ENCODE peak calls at places on chromosomes 6 and 20, in nine cellular contexts. N, Q, C, A, I, J, L, R and F are unnamed samples.
A peak's percentile ranks its signal among the peaks of the same experiment; 100 is the strongest.

GRCh38 chr6:158801655-158802294 is 17.4 kb downstream of the EZR start:
- DNase-seq in N (no peak), Q (no peak), C (no peak), A (no peak), I (peak; percentile 90), J (no peak), L (peak; percentile 79), R (no peak), F (no peak)

GRCh38 chr6:123189805-123190204 is 193.8 kb downstream of the CLVS2 start:
- DNase-seq in N (no peak), Q (no peak), C (no peak), A (no peak), I (no peak), J (no peak), L (no peak), R (no peak), F (no peak)

GRCh38 chr6:13953061-13953705 is 28.4 kb downstream of the RNF182 start:
- DNase-seq in N (peak; percentile 97), Q (peak; percentile 51), C (peak; percentile 2), A (no peak), I (no peak), J (no peak), L (no peak), R (peak; percentile 6), F (no peak)

GRCh38 chr20:49906101-49906604 is 9.2 kb downstream of the SPATA2 start:
- DNase-seq in N (no peak), Q (no peak), C (no peak), A (no peak), I (no peak), J (peak; percentile 53), L (no peak), R (no peak), F (no peak)

GRCh38 chr20:36145877-36146707 is 8.4 kb upstream of the EPB41L1 start:
- DNase-seq in N (no peak), Q (peak; percentile 44), C (peak; percentile 45), A (no peak), I (no peak), J (no peak), L (no peak), R (no peak), F (no peak)

GRCh38 chr20:2658414-2659354 is 5.3 kb downstream of the IDH3B start:
- DNase-seq in N (peak; percentile 36), Q (no peak), C (no peak), A (no peak), I (no peak), J (no peak), L (no peak), R (no peak), F (no peak)

GRCh38 chr20:35718972-35719635 is 19.9 kb downstream of the ROMO1 start:
- DNase-seq in N (no peak), Q (no peak), C (no peak), A (no peak), I (no peak), J (no peak), L (no peak), R (no peak), F (no peak)

GRCh38 chr6:89736887-89737286 is 82.7 kb downstream of the MDN1 start:
- DNase-seq in N (no peak), Q (no peak), C (no peak), A (no peak), I (no peak), J (no peak), L (no peak), R (no peak), F (no peak)

GRCh38 chr6:45929421-45930361 is 86.0 kb downstream of the CLIC5 start:
- DNase-seq in N (no peak), Q (no peak), C (no peak), A (no peak), I (no peak), J (no peak), L (no peak), R (no peak), F (no peak)

GRCh38 chr6:3822747-3823445 is 26.3 kb upstream of the FAM50B start:
- DNase-seq in N (peak; percentile 84), Q (no peak), C (no peak), A (no peak), I (no peak), J (no peak), L (peak; percentile 26), R (no peak), F (no peak)

GRCh38 chr20:57526067-57526884 is 1.3 kb upstream of the CTCFL start:
- DNase-seq in N (no peak), Q (no peak), C (no peak), A (peak; percentile 57), I (no peak), J (peak; percentile 66), L (no peak), R (peak; percentile 39), F (no peak)

GRCh38 chr6:108119212-108120141 is 44.9 kb upstream of the OSTM1 start:
- DNase-seq in N (no peak), Q (no peak), C (no peak), A (no peak), I (no peak), J (no peak), L (no peak), R (no peak), F (no peak)

GRCh38 chr6:108118359-108118724 is 43.8 kb upstream of the OSTM1 start:
- DNase-seq in N (no peak), Q (no peak), C (no peak), A (no peak), I (no peak), J (no peak), L (no peak), R (no peak), F (no peak)

GRCh38 chr6:108120311-108120710 is 45.5 kb upstream of the NR2E1 start:
- DNase-seq in N (no peak), Q (no peak), C (no peak), A (no peak), I (no peak), J (no peak), L (no peak), R (no peak), F (no peak)

GRCh38 chr6:108117427-108118358 is 43.2 kb upstream of the OSTM1 start:
- DNase-seq in N (no peak), Q (peak; percentile 21), C (peak; percentile 18), A (peak; percentile 58), I (peak; percentile 62), J (peak; percentile 64), L (no peak), R (no peak), F (no peak)

DNA sequence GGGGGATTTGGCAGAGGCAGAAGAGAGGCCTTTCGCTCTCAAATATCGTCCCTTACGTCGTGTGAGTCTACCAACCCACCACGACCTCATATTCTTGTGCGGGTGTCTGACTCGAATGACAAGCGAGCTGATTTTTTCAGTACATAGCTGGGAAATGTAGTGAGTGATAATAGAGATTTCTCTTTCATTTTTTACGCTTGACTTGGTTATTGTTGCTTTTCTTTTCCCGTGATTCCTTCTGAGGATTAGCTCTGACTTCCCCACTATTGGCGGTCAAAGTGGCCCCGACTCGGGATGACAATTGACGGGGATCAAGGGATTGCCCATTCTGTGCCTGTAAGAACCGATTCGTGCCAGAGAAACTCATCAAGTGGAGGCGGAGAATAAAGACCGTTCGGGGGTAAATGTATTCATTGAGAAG is 44.3 kb upstream of the OSTM1 start:
- DNase-seq in N (no peak), Q (no peak), C (peak; percentile 19), A (no peak), I (no peak), J (no peak), L (no peak), R (no peak), F (no peak)
- H3K4me1 ChIP-seq in N (no peaks in the 10 kb centered on the region), Q (no peaks in the 10 kb centered on the region), C (no peaks in the 10 kb centered on the region), A (no peaks in the 10 kb centered on the region), I (peaks cover 50% of the 10 kb centered on the region), J (no peaks in the 10 kb centered on the region), L (peaks cover 16% of the 10 kb centered on the region), R (peaks cover 10% of the 10 kb centered on the region), F (peaks cover 19% of the 10 kb centered on the region)

GRCh38 chr6:112163295-112164257 is 76.2 kb downstream of the FAM229B start:
- DNase-seq in N (peak; percentile 64), Q (peak; percentile 31), C (peak; percentile 26), A (peak; percentile 80), I (peak; percentile 85), J (peak; percentile 75), L (peak; percentile 75), R (peak; percentile 42), F (peak; percentile 48)
- H3K36me3 ChIP-seq in N (no peaks in the 10 kb centered on the region), Q (peaks cover 43% of the 10 kb centered on the region), C (peaks cover 19% of the 10 kb centered on the region), A (no peaks in the 10 kb centered on the region), I (peaks cover 13% of the 10 kb centered on the region), J (no peaks in the 10 kb centered on the region), L (no peaks in the 10 kb centered on the region), R (no peaks in the 10 kb centered on the region), F (no peaks in the 10 kb centered on the region)

DNA sequence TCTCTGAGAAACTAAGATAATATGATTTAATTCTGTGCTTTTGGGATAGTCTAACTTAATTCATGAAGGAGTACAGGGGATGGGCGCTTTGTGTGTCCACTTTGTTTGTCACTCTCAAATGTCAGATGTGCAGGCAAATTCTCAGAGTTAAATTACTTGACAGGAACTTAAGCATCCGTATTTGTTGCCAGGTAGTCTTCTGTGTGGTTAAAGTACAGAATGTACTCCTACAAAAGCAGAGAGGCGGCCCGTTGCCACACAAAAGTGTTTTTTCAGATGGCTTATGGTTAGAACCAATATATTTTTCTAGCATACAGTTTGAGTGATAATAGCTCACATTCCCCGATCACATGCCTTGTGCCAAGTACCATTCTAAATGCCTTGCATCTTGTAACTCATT is 234.4 kb downstream of the LAMA2 start:
- DNase-seq in N (no peak), Q (no peak), C (no peak), A (no peak), I (no peak), J (no peak), L (no peak), R (no peak), F (no peak)
- H3K4me1 ChIP-seq in N (no peaks in the 10 kb centered on the region), Q (no peaks in the 10 kb centered on the region), C (no peaks in the 10 kb centered on the region), A (no peaks in the 10 kb centered on the region), I (peaks cover 5% of the 10 kb centered on the region), J (no peaks in the 10 kb centered on the region), L (no peaks in the 10 kb centered on the region), R (no peaks in the 10 kb centered on the region), F (no peaks in the 10 kb centered on the region)

DNA sequence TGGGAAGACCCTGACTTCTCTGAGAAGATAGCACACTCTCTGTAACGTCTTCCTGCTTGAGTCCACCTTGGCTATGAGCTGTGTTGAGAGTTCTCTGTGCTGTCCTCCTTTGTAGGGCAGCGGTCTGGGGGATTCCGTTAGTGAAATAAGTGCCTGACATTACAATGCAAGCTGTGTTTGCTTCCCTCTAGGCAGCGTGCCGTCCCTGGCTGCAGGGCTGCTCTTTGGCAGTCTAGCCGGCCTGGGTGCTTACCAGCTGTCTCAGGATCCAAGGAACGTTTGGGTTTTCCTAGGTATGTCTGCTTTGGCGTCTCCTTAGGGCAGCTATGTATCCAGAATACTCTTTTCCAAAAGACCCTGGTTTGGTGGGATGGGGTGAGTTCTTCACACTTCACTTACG is 2.8 kb downstream of the TMEM14C start:
- DNase-seq in N (no peak), Q (no peak), C (no peak), A (no peak), I (no peak), J (no peak), L (no peak), R (no peak), F (no peak)
- H3K36me3 ChIP-seq in N (peaks cover 10% of the 10 kb centered on the region), Q (peaks cover 37% of the 10 kb centered on the region), C (peaks cover 2% of the 10 kb centered on the region), A (peaks cover 4% of the 10 kb centered on the region), I (peaks cover 44% of the 10 kb centered on the region), J (no peaks in the 10 kb centered on the region), L (no peaks in the 10 kb centered on the region), R (peaks cover 58% of the 10 kb centered on the region), F (peaks cover 7% of the 10 kb centered on the region)